ENCODE peak calls at places on chromosome 3, in four cellular contexts. One of them, this sample, is unnamed.

GRCh38 chr3:59899068-59899467 is 849.2 kb upstream of the CFAP20DC start:
- DNase-seq in fibroblast of lung: no peak
- DNase-seq in H1: no peak
- DNase-seq in astrocyte: no peak
- DNase-seq in this sample: no peak

GRCh38 chr3:53833650-53834049 is 12.6 kb downstream of the CHDH start:
- DNase-seq in astrocyte: no peak
- DNase-seq in fibroblast of lung: no peak
- DNase-seq in H1: no peak
- DNase-seq in this sample: no peak

GRCh38 chr3:190017575-190018288 is 103.0 kb downstream of the P3H2 start:
- DNase-seq in H1: no peak
- DNase-seq in fibroblast of lung: peak
- DNase-seq in astrocyte: peak
- DNase-seq in this sample: no peak

GRCh38 chr3:42486814-42487569 is 15.5 kb upstream of the VIPR1 start:
- DNase-seq in fibroblast of lung: no peak
- DNase-seq in H1: no peak
- DNase-seq in astrocyte: no peak
- DNase-seq in this sample: no peak

GRCh38 chr3:57956119-57956832 is 51.9 kb upstream of the FLNB start:
- DNase-seq in H1: no peak
- DNase-seq in fibroblast of lung: peak
- DNase-seq in astrocyte: peak
- DNase-seq in this sample: no peak

GRCh38 chr3:127655641-127656040 is 17.1 kb upstream of the ABTB1 start:
- DNase-seq in H1: no peak
- DNase-seq in astrocyte: peak
- DNase-seq in fibroblast of lung: peak
- DNase-seq in this sample: no peak

GRCh38 chr3:9730747-9731205 is 759 bp upstream of the BRPF1 start:
- DNase-seq in fibroblast of lung: peak
- DNase-seq in astrocyte: peak
- DNase-seq in H1: peak
- DNase-seq in this sample: no peak

GRCh38 chr3:107315136-107315535 is 62.1 kb upstream of the CCDC54 start:
- DNase-seq in fibroblast of lung: peak
- DNase-seq in astrocyte: peak
- DNase-seq in H1: no peak
- DNase-seq in this sample: no peak

GRCh38 chr3:32249184-32249782 is 10.8 kb downstream of the CMTM8 start:
- DNase-seq in H1: no peak
- DNase-seq in fibroblast of lung: peak
- DNase-seq in astrocyte: peak
- DNase-seq in this sample: no peak

GRCh38 chr3:56200251-56200650 is 268.0 kb downstream of the ERC2 start:
- DNase-seq in fibroblast of lung: no peak
- DNase-seq in astrocyte: no peak
- DNase-seq in H1: no peak
- DNase-seq in this sample: no peak

GRCh38 chr3:56207913-56208312 is 260.4 kb downstream of the ERC2 start:
- DNase-seq in H1: no peak
- DNase-seq in astrocyte: no peak
- DNase-seq in fibroblast of lung: no peak
- DNase-seq in this sample: no peak

GRCh38 chr3:56202997-56203396 is 265.3 kb downstream of the ERC2 start:
- DNase-seq in H1: no peak
- DNase-seq in astrocyte: no peak
- DNase-seq in fibroblast of lung: no peak
- DNase-seq in this sample: no peak

GRCh38 chr3:56210201-56210774 is 258.0 kb downstream of the ERC2 start:
- DNase-seq in H1: no peak
- DNase-seq in fibroblast of lung: no peak
- DNase-seq in astrocyte: no peak
- DNase-seq in this sample: no peak

DNA sequence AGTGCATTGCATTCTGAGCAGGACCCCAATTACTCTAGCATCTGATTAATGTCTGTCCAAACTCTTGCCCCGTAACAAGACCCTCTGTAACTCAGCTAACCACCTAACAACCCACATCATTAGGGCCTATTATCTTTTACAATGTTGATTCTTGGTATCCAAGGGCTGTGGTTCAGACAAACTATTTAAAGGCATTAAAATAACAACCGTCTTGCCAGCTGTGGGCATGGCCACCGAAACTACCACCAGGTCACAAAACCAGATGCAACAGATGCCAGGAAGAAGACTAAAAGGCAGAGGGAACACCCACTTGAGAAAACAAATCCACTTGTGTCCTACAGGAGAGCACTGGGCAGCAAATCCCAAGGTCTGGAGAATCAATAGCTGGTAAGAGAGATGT is 262.9 kb downstream of the ERC2 start:
- DNase-seq in H1: no peak
- DNase-seq in astrocyte: no peak
- DNase-seq in fibroblast of lung: no peak
- DNase-seq in this sample: peak
- H3K4me2 ChIP-seq in H1: no peak
- H3K4me2 ChIP-seq in astrocyte: no peak
- H3K4me2 ChIP-seq in fibroblast of lung: no peak
- H3K4me2 ChIP-seq in this sample: peak

DNA sequence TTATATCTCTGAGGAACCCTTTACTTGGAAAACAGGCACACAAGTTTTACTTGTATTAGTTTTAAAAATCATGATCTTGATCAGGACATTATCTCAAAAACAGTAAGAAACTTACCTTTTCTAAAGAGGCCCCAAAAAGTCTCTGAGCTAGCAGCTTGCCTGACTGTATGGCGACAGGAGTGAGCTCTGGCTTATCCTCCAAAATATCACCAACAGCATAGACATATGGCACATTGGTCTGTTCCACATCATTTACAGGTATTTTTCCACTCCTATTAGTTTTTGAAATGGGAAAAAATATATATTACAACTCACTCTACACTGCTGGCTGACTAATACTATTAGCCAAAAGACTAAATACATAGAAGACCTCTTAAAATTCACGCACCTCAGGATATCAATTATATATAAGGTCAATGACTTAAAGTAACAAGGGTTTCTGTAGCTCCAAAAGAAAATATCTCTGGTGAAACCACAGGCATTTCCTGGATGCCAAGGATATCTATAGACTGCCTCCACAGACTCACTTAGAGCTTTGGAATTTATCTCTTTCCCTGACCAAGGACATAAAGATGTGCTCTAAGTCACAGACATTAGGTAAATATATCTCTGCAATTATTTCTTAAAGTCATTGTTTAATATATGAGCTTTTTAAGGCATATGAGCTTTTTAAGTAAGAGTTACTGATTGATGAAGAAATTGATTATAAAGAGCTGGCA is 33.1 kb downstream of the TXNRD3 start:
- DNase-seq in H1: no peak
- DNase-seq in astrocyte: peak
- DNase-seq in fibroblast of lung: peak
- DNase-seq in this sample: no peak
- H3K9ac ChIP-seq in H1: no peak
- H3K9ac ChIP-seq in astrocyte: no peak
- H3K9ac ChIP-seq in fibroblast of lung: no peak
- H3K9ac ChIP-seq in this sample: no peak

DNA sequence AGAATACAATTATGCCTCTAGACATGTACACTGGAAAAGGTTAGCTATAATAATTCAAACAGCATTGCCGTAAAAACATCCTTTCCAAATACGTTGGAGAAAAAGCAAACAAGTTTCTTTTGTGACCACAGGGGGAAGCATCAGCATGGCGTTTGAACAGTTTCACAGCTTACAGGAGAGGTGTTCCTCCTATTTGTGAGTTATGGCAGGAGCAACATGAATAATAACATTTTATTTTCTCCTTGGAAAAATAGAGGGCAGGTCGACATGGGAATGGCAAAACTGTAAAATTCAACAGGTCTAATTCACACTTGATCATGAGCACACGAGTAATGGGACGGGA is 39.7 kb upstream of the GADL1 start:
- DNase-seq in fibroblast of lung: peak
- DNase-seq in astrocyte: peak
- DNase-seq in H1: peak
- DNase-seq in this sample: peak
- TF ChIP-seq CTCF in fibroblast of lung: peak
- TF ChIP-seq CTCF in astrocyte: peak
- TF ChIP-seq CTCF in H1: peak
- TF ChIP-seq CTCF in this sample: peak

DNA sequence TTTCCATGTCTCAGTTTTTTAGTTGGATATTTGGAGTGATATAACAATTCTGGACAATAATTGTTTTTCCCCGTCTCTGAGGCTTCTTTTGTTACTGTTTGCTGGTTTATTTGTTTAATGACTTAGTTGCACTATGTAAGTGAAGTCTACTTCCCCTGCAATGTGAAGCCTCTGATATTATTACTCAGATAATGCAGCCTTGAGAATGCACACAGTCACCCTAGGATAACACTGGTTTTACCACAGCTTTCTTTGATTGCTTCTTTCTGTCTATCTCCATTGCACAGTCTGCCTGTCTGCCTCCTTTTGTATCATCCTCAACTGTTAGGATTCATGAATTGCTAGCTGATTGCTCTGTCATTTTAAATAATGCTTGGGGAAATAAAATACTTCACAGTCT is 208.7 kb upstream of the ROBO1 start:
- DNase-seq in H1: no peak
- DNase-seq in fibroblast of lung: peak
- DNase-seq in astrocyte: peak
- DNase-seq in this sample: no peak
- H3K4me2 ChIP-seq in H1: no peak
- H3K4me2 ChIP-seq in fibroblast of lung: no peak
- H3K4me2 ChIP-seq in astrocyte: peak
- H3K4me2 ChIP-seq in this sample: no peak

GRCh38 chr3:27728195-27729087 is 6.3 kb upstream of the EOMES start:
- DNase-seq in H1: no peak
- DNase-seq in fibroblast of lung: no peak
- DNase-seq in astrocyte: no peak
- DNase-seq in this sample: no peak
- H3K9ac ChIP-seq in H1: no peak
- H3K9ac ChIP-seq in fibroblast of lung: no peak
- H3K9ac ChIP-seq in astrocyte: no peak
- H3K9ac ChIP-seq in this sample: no peak